ENCODE peak calls at places on chromosomes 6 and 20, in six cellular contexts. One of them, this sample, is unnamed.

GRCh38 chr6:27126815-27127537 is 120.5 kb upstream of the PRSS16 start:
- DNase-seq in T-helper 2 cell: peak
- DNase-seq in T-cell: peak
- DNase-seq in A549: peak
- DNase-seq in substantia nigra: peak
- DNase-seq in HS-27A: peak
- DNase-seq in this sample: peak

GRCh38 chr20:59972037-59972801 is 14.0 kb downstream of the CDH26 start:
- DNase-seq in T-helper 2 cell: no peak
- DNase-seq in T-cell: no peak
- DNase-seq in A549: no peak
- DNase-seq in substantia nigra: no peak
- DNase-seq in HS-27A: no peak
- DNase-seq in this sample: no peak

GRCh38 chr6:132456700-132457143 is 55.4 kb upstream of the MOXD1 start:
- DNase-seq in T-helper 2 cell: no peak
- DNase-seq in T-cell: no peak
- DNase-seq in A549: no peak
- DNase-seq in substantia nigra: peak
- DNase-seq in HS-27A: no peak
- DNase-seq in this sample: peak

GRCh38 chr20:54284928-54285704 is 77.2 kb downstream of the PFDN4 start:
- DNase-seq in T-helper 2 cell: no peak
- DNase-seq in T-cell: no peak
- DNase-seq in A549: no peak
- DNase-seq in substantia nigra: no peak
- DNase-seq in HS-27A: no peak
- DNase-seq in this sample: no peak

GRCh38 chr20:36092424-36093024 is 62.0 kb upstream of the EPB41L1 start:
- DNase-seq in T-helper 2 cell: no peak
- DNase-seq in T-cell: no peak
- DNase-seq in A549: no peak
- DNase-seq in substantia nigra: no peak
- DNase-seq in HS-27A: no peak
- DNase-seq in this sample: peak

GRCh38 chr20:48783533-48784272 is 44.1 kb downstream of the PREX1 start:
- DNase-seq in T-helper 2 cell: peak
- DNase-seq in T-cell: peak
- DNase-seq in A549: no peak
- DNase-seq in substantia nigra: no peak
- DNase-seq in HS-27A: no peak
- DNase-seq in this sample: peak

GRCh38 chr6:82415820-82416219 is 52.2 kb downstream of the TPBG start:
- DNase-seq in T-helper 2 cell: no peak
- DNase-seq in T-cell: no peak
- DNase-seq in A549: no peak
- DNase-seq in substantia nigra: no peak
- DNase-seq in HS-27A: no peak
- DNase-seq in this sample: no peak

GRCh38 chr20:49750611-49751396 is 37.1 kb upstream of the B4GALT5 start:
- DNase-seq in T-helper 2 cell: peak
- DNase-seq in T-cell: no peak
- DNase-seq in A549: no peak
- DNase-seq in substantia nigra: no peak
- DNase-seq in HS-27A: no peak
- DNase-seq in this sample: no peak

GRCh38 chr6:123515715-123516114 is 121.0 kb downstream of the TRDN start:
- DNase-seq in T-helper 2 cell: no peak
- DNase-seq in T-cell: no peak
- DNase-seq in A549: no peak
- DNase-seq in substantia nigra: no peak
- DNase-seq in HS-27A: no peak
- DNase-seq in this sample: no peak

GRCh38 chr6:123321020-123321419 is 315.7 kb downstream of the TRDN start:
- DNase-seq in T-helper 2 cell: no peak
- DNase-seq in T-cell: no peak
- DNase-seq in A549: no peak
- DNase-seq in substantia nigra: no peak
- DNase-seq in HS-27A: no peak
- DNase-seq in this sample: no peak

GRCh38 chr6:138001750-138002349 is 105.4 kb downstream of the PERP start:
- DNase-seq in T-helper 2 cell: peak
- DNase-seq in T-cell: peak
- DNase-seq in A549: peak
- DNase-seq in substantia nigra: peak
- DNase-seq in HS-27A: no peak
- DNase-seq in this sample: peak

GRCh38 chr20:49942303-49942702 is 6.1 kb downstream of the RNF114 start:
- DNase-seq in T-helper 2 cell: no peak
- DNase-seq in T-cell: no peak
- DNase-seq in A549: no peak
- DNase-seq in substantia nigra: no peak
- DNase-seq in HS-27A: no peak
- DNase-seq in this sample: no peak

GRCh38 chr20:16147916-16148315 is 425.3 kb downstream of the KIF16B start:
- DNase-seq in T-helper 2 cell: no peak
- DNase-seq in T-cell: no peak
- DNase-seq in A549: no peak
- DNase-seq in substantia nigra: no peak
- DNase-seq in HS-27A: no peak
- DNase-seq in this sample: no peak

GRCh38 chr6:20569000-20569610 is 34.8 kb downstream of the CDKAL1 start:
- DNase-seq in T-helper 2 cell: no peak
- DNase-seq in T-cell: no peak
- DNase-seq in A549: no peak
- DNase-seq in substantia nigra: no peak
- DNase-seq in HS-27A: no peak
- DNase-seq in this sample: no peak

GRCh38 chr6:11798538-11798937 is 19.9 kb upstream of the ADTRP start:
- DNase-seq in T-helper 2 cell: no peak
- DNase-seq in T-cell: no peak
- DNase-seq in A549: no peak
- DNase-seq in substantia nigra: no peak
- DNase-seq in HS-27A: no peak
- DNase-seq in this sample: no peak

GRCh38 chr6:138226701-138227315 is 8.5 kb upstream of the PBOV1 start:
- DNase-seq in T-helper 2 cell: no peak
- DNase-seq in T-cell: no peak
- DNase-seq in A549: no peak
- DNase-seq in substantia nigra: no peak
- DNase-seq in HS-27A: no peak
- DNase-seq in this sample: no peak

GRCh38 chr6:52641826-52642225 is 29.1 kb upstream of the TMEM14A start:
- DNase-seq in T-helper 2 cell: no peak
- DNase-seq in T-cell: no peak
- DNase-seq in A549: no peak
- DNase-seq in substantia nigra: no peak
- DNase-seq in HS-27A: no peak
- DNase-seq in this sample: no peak

GRCh38 chr6:163260111-163260895 is 154.2 kb upstream of the QKI start:
- DNase-seq in T-helper 2 cell: no peak
- DNase-seq in T-cell: no peak
- DNase-seq in A549: no peak
- DNase-seq in substantia nigra: peak
- DNase-seq in HS-27A: no peak
- DNase-seq in this sample: no peak